ENCODE peak calls at places on chromosomes 6 and 20, in seven cellular contexts. L is tibial nerve, P is HepG2, Q is uterus, V is sigmoid colon, U is stomach, T is K562. C is an unnamed sample.

GRCh38 chr6:25499851-25500250 is 152.2 kb upstream of the SCGN start:
- DNase-seq in L (no peak), P (no peak), Q (no peak), V (no peak), U (no peak), T (no peak), C (no peak)

GRCh38 chr20:2460752-2461424 is 9.7 kb downstream of the SNRPB start:
- DNase-seq in L (no peak), P (no peak), Q (no peak), V (no peak), U (no peak), T (no peak), C (no peak)

GRCh38 chr6:134041093-134041492 is 11.3 kb downstream of the SLC2A12 start:
- DNase-seq in L (no peak), P (no peak), Q (no peak), V (no peak), U (no peak), T (no peak), C (no peak)

GRCh38 chr20:55488593-55488992 is 516.7 kb downstream of the CBLN4 start:
- DNase-seq in L (no peak), P (no peak), Q (no peak), V (no peak), U (no peak), T (no peak), C (no peak)

GRCh38 chr20:19692685-19693119 is 65.4 kb upstream of the RIN2 start:
- DNase-seq in L (peak), P (peak), Q (peak), V (peak), U (peak), T (peak), C (peak)

GRCh38 chr6:87391334-87391733 is 16.4 kb upstream of the CFAP206 start:
- DNase-seq in L (no peak), P (peak), Q (no peak), V (no peak), U (no peak), T (peak), C (no peak)

GRCh38 chr20:40760399-40760798 is 71.4 kb upstream of the MAFB start:
- DNase-seq in L (no peak), P (no peak), Q (no peak), V (no peak), U (no peak), T (no peak), C (no peak)

GRCh38 chr6:144935181-144935580 is 650.0 kb downstream of the UTRN start:
- DNase-seq in L (no peak), P (no peak), Q (no peak), V (no peak), U (no peak), T (no peak), C (no peak)

GRCh38 chr20:914727-915498 is 1.2 kb downstream of the ANGPT4 start:
- DNase-seq in L (no peak), P (no peak), Q (no peak), V (no peak), U (no peak), T (no peak), C (no peak)

GRCh38 chr6:36979343-36979742 is 6.7 kb downstream of the MTCH1 start:
- DNase-seq in L (peak), P (no peak), Q (peak), V (peak), U (peak), T (peak), C (no peak)

GRCh38 chr20:46928580-46929132 is 34.0 kb downstream of the EYA2 start:
- DNase-seq in L (peak), P (no peak), Q (peak), V (peak), U (no peak), T (no peak), C (no peak)

GRCh38 chr6:23330632-23331031 is 761.3 kb downstream of the HDGFL1 start:
- DNase-seq in L (no peak), P (no peak), Q (no peak), V (no peak), U (no peak), T (no peak), C (no peak)

GRCh38 chr6:1068068-1068467 is 243.8 kb upstream of the FOXQ1 start:
- DNase-seq in L (no peak), P (peak), Q (no peak), V (no peak), U (no peak), T (no peak), C (no peak)

GRCh38 chr20:1434571-1435336 is 31.9 kb downstream of the NSFL1C start:
- DNase-seq in L (peak), P (no peak), Q (no peak), V (no peak), U (peak), T (no peak), C (no peak)

GRCh38 chr20:44357020-44357419 is 1.5 kb downstream of the HNF4A start:
- DNase-seq in L (no peak), P (no peak), Q (no peak), V (no peak), U (no peak), T (no peak), C (no peak)

GRCh38 chr20:15827628-15828027 is 745.6 kb downstream of the KIF16B start:
- DNase-seq in L (no peak), P (no peak), Q (no peak), V (no peak), U (no peak), T (no peak), C (no peak)

GRCh38 chr6:20877008-20877937 is 343.0 kb downstream of the CDKAL1 start:
- DNase-seq in L (peak), P (peak), Q (peak), V (peak), U (peak), T (no peak), C (no peak)

GRCh38 chr6:108562503-108562993 is 1.8 kb downstream of the FOXO3 start:
- DNase-seq in L (peak), P (peak), Q (peak), V (peak), U (peak), T (peak), C (peak)

GRCh38 chr20:63031251-63032014 is 24.7 kb upstream of the BHLHE23 start:
- DNase-seq in L (no peak), P (no peak), Q (no peak), V (no peak), U (no peak), T (no peak), C (peak)

GRCh38 chr20:40913224-40913821 is 115.3 kb upstream of the TOP1 start:
- DNase-seq in L (no peak), P (no peak), Q (no peak), V (no peak), U (no peak), T (no peak), C (no peak)

GRCh38 chr20:4341804-4342560 is 326.6 kb upstream of the RNF24 start:
- DNase-seq in L (no peak), P (no peak), Q (no peak), V (no peak), U (no peak), T (no peak), C (no peak)

GRCh38 chr20:3843490-3843889 is 3.1 kb upstream of the MAVS start:
- DNase-seq in L (no peak), P (peak), Q (no peak), V (no peak), U (no peak), T (peak), C (no peak)

GRCh38 chr6:22146581-22147468 is 150.0 kb downstream of the PRL start:
- DNase-seq in L (no peak), P (no peak), Q (no peak), V (no peak), U (no peak), T (no peak), C (no peak)

GRCh38 chr20:4973330-4974097 is 27.8 kb downstream of the SLC23A2 start:
- DNase-seq in L (peak), P (peak), Q (peak), V (peak), U (peak), T (no peak), C (peak)

GRCh38 chr6:147855823-147856222 is 347.3 kb downstream of the SAMD5 start:
- DNase-seq in L (no peak), P (no peak), Q (no peak), V (no peak), U (no peak), T (no peak), C (no peak)

GRCh38 chr20:4230651-4231050 is 215.3 kb upstream of the RNF24 start:
- DNase-seq in L (no peak), P (no peak), Q (no peak), V (no peak), U (no peak), T (no peak), C (no peak)

DNA sequence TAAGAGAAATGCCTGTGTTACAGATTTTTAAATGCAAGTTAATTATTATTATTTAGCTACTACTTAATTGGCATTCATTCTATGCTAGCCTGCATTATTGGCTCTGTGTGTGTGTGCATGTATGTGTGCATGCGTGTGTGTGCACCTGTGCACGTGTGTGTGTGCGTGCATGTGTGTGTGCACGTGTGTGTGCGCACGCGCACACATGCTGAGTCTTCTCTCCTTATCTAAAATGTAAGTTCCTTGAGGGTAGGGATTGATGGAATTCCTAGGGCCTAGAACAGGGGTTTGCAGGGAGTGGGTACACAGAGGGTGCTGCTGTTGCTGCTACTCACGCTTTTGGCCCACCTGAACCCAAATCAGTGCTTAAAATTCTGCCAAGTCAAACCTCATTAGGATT is 43.8 kb upstream of the NEDD9 start:
- DNase-seq in L (no peak), P (no peak), Q (no peak), V (no peak), U (no peak), T (no peak), C (no peak)
- H3K27ac ChIP-seq in L (peak), P (no peak), Q (no peak), V (no peak), U (peak), T (no peak), C (peak)

GRCh38 chr6:33113720-33114119 is 37.9 kb downstream of the HLA-DPB1 start:
- DNase-seq in L (no peak), P (no peak), Q (no peak), V (no peak), U (no peak), T (no peak), C (no peak)
- TF ChIP-seq POLR2A in L (no peak), P (no peak), Q (no peak), V (no peak), U (no peak), T (no peak), C (no peak)

DNA sequence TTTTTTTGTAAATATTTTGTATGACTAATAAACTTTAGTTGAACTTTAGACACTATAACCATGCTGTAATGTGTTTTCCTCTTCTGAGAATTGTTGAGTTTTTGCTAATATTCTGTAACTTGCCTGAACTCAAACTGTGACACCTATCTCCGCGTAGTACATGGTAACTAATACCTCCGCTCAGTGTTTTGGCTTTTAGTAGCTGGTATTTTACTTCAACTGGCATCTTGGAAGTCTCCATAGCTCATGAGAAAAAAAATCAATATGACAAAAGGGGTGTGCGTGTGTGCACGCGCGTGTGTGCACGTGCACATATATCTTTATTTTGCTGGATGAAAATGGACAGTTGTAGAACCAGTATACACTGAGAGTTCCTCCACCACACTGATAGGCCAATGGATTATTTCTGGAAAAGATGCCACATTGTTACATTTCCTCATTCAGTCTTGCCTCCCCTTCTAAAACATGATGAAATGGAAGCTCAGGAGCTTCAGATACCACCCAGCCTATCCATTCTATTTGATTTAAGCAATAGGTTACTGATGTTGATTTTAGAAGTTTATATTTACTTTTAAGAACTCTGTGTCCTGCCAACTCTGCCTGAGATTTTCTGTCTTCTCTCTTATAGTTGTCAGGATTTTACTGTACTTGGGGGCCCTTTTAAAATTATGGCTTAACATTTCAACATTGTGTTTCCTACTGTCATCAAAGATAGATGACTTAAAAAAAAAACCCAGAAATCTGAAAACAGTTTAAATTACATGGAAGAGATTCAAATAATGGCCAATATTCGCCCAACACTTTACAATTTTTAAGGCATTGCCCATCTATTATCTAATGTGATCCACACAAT is 16.3 kb upstream of the ADGRG6 start:
- DNase-seq in L (no peak), P (peak), Q (no peak), V (no peak), U (no peak), T (no peak), C (no peak)
- H3K27ac ChIP-seq in L (no peak), P (peak), Q (no peak), V (no peak), U (no peak), T (no peak), C (no peak)

GRCh38 chr6:139028242-139028657 is 295 bp upstream of the ABRACL start:
- DNase-seq in L (no peak), P (no peak), Q (no peak), V (no peak), U (no peak), T (no peak), C (no peak)
- TF ChIP-seq POLR2A in L (no peak), P (no peak), Q (no peak), V (no peak), U (no peak), T (no peak), C (no peak)

DNA sequence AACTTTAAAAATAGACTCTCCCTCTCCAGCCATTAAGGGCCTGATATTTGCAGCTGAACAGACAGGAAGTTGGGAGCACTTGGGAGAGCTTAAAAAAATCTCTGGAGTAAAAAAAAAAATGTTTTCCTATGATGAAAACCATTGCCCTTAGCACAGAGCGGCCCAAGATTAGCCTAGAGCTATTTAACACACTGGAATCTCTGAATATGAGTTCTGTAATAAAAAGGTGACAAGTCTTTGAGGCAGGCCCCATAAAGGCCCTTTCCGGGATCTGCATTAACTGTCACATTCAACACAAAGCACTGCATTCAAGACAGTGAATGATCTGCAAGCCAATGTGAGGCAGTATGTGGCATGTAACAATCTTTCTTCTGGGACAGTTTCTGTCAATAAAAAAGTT is 393.7 kb downstream of the ZFAND3 start:
- DNase-seq in L (no peak), P (no peak), Q (no peak), V (no peak), U (no peak), T (no peak), C (no peak)
- H3K27ac ChIP-seq in L (peak), P (no peak), Q (peak), V (peak), U (peak), T (no peak), C (peak)

GRCh38 chr6:31877651-31878161 is 1.1 kb downstream of the SLC44A4 start:
- DNase-seq in L (no peak), P (peak), Q (no peak), V (peak), U (peak), T (peak), C (no peak)
- TF ChIP-seq POLR2A in L (no peak), P (no peak), Q (peak), V (peak), U (peak), T (no peak), C (no peak)

GRCh38 chr6:82980086-82980485 is 85.6 kb downstream of the UBE3D start:
- DNase-seq in L (no peak), P (no peak), Q (no peak), V (no peak), U (no peak), T (no peak), C (no peak)
- H3K27ac ChIP-seq in L (no peak), P (no peak), Q (no peak), V (no peak), U (no peak), T (no peak), C (no peak)

DNA sequence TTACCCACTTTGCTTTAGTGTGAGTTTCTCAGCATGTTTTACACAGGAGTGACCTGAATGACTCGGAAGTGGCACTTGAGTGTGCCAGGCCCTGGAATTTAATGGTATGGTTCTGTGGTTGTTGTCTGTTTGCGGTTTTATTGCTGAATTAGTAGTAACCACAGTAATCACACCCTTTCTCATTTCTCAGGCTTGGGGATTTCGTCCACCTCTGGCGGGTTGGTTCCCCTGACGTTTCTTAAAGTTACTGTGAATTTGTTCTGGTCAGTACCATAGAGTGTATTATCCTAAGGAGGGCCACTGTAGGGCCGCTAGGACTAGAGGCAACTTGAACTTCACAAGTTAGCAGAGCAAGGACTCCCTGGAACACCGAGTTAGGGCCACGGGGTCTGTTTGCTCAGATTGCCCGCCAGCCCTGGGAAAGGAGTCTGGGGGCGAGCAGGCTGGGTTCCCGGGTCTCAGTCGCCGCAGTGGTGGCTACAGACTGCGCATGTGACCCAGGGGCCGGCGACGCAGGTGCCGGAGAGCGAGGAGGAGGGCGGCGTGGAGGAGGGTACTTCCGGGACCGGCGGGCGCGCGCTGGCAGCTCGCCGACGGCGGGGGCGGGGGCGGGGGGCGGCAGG is 546 bp upstream of the KLHL32 start:
- DNase-seq in L (peak), P (peak), Q (no peak), V (no peak), U (no peak), T (no peak), C (no peak)
- TF ChIP-seq POLR2A in L (no peak), P (peak), Q (no peak), V (no peak), U (no peak), T (peak), C (no peak)

GRCh38 chr6:109690740-109691687 is at the start of the genes AK9 and FIG4:
- DNase-seq in L (peak), P (peak), Q (peak), V (peak), U (peak), T (peak), C (peak)
- H3K27ac ChIP-seq in L (peak), P (peak), Q (peak), V (peak), U (peak), T (peak), C (peak)

GRCh38 chr6:32254761-32255211 is 30.9 kb upstream of the NOTCH4 start:
- DNase-seq in L (no peak), P (no peak), Q (peak), V (no peak), U (no peak), T (no peak), C (no peak)
- TF ChIP-seq POLR2A in L (no peak), P (no peak), Q (no peak), V (no peak), U (no peak), T (no peak), C (no peak)